ENCODE peak calls at places on chromosome 21, in nine cellular contexts. L is NCI-H146; W is myocyte; I is fibroblast of the conjunctiva; Q is kidney epithelial cell; D is activated T-helper 9 cell treated with anti-CD3 and anti-CD28 coated beads, Interleukin-2, amount 50 U/mL, for 16 hours; R is activated CD8-positive, alpha-beta memory T cell treated with anti-CD3 and anti-CD28 coated beads for 24 hours; T is kidney glomerular epithelial cell; P is tibial nerve. N is an unnamed sample.

GRCh38 chr21:41601573-41602371 is 93.8 kb upstream of the TMPRSS2 start:
- DNase-seq in L (no peak), W (peak; percentile 25), I (no peak), Q (no peak), D (no peak), R (no peak), T (peak; percentile 48), P (no peak), N (no peak)

GRCh38 chr21:14987370-14988170 is 77.2 kb downstream of the NRIP1 start:
- DNase-seq in L (no peak), W (peak; percentile 55), I (no peak), Q (no peak), D (no peak), R (no peak), T (no peak), P (no peak), N (no peak)

GRCh38 chr21:44092201-44092600 is 15.0 kb upstream of the PWP2 start:
- DNase-seq in L (no peak), W (no peak), I (no peak), Q (no peak), D (no peak), R (no peak), T (no peak), P (no peak), N (no peak)

GRCh38 chr21:35203093-35204021 is 154.3 kb upstream of the RUNX1 start:
- DNase-seq in L (no peak), W (peak; percentile 90), I (no peak), Q (no peak), D (no peak), R (no peak), T (peak; percentile 54), P (no peak), N (no peak)

GRCh38 chr21:45580576-45581321 is 38.5 kb upstream of the SLC19A1 start:
- DNase-seq in L (peak; percentile 28), W (no peak), I (no peak), Q (no peak), D (no peak), R (peak; percentile 44), T (no peak), P (no peak), N (peak; percentile 1)

GRCh38 chr21:26070822-26071425 is 99.6 kb downstream of the APP start:
- DNase-seq in L (no peak), W (no peak), I (peak; percentile 39), Q (no peak), D (no peak), R (no peak), T (peak; percentile 10), P (peak; percentile 37), N (peak; percentile 35)

GRCh38 chr21:42220138-42220701 is 1.3 kb downstream of the ABCG1 start:
- DNase-seq in L (peak; percentile 84), W (peak; percentile 47), I (peak; percentile 28), Q (no peak), D (no peak), R (peak; percentile 83), T (peak; percentile 69), P (peak; percentile 59), N (peak; percentile 76)

GRCh38 chr21:38902608-38903445 is 97.1 kb downstream of the ETS2 start:
- DNase-seq in L (no peak), W (peak; percentile 25), I (no peak), Q (no peak), D (no peak), R (no peak), T (no peak), P (no peak), N (no peak)

GRCh38 chr21:37986751-37987399 is 70.6 kb upstream of the KCNJ6 start:
- DNase-seq in L (peak; percentile 47), W (no peak), I (no peak), Q (no peak), D (no peak), R (no peak), T (no peak), P (no peak), N (no peak)

GRCh38 chr21:20404915-20405314 is 593.3 kb upstream of the NCAM2 start:
- DNase-seq in L (peak; percentile 59), W (no peak), I (no peak), Q (no peak), D (no peak), R (no peak), T (no peak), P (no peak), N (no peak)

GRCh38 chr21:42887321-42887720 is 5.8 kb upstream of the NDUFV3 start:
- DNase-seq in L (no peak), W (no peak), I (no peak), Q (no peak), D (no peak), R (no peak), T (no peak), P (no peak), N (no peak)

GRCh38 chr21:32131960-32132359 is 146.9 kb downstream of the MIS18A start:
- DNase-seq in L (no peak), W (peak; percentile 5), I (no peak), Q (no peak), D (no peak), R (no peak), T (peak; percentile 2), P (no peak), N (no peak)

GRCh38 chr21:33824156-33824941 is 91.3 kb downstream of the ATP5PO start:
- DNase-seq in L (no peak), W (peak; percentile 72), I (no peak), Q (no peak), D (no peak), R (no peak), T (peak; percentile 56), P (no peak), N (no peak)

GRCh38 chr21:44365967-44366585 is 12.7 kb downstream of the TRPM2 start:
- DNase-seq in L (no peak), W (no peak), I (no peak), Q (no peak), D (no peak), R (no peak), T (no peak), P (no peak), N (no peak)

N was measured in transverse colon.